ENCODE peak calls at places on chromosomes 12 and 14, in six cellular contexts. J, V, Z, B, W and L are unnamed samples.

GRCh38 chr12:89185181-89185580 is 167.1 kb downstream of the DUSP6 start:
- DNase-seq in J (no peak), V (no peak), Z (no peak), B (no peak), W (no peak), L (no peak)

GRCh38 chr14:93859957-93860356 is 67.2 kb upstream of the FAM181A start:
- DNase-seq in J (no peak), V (no peak), Z (no peak), B (no peak), W (no peak), L (no peak)

GRCh38 chr12:121812921-121813896 is 9.4 kb downstream of the SETD1B start:
- DNase-seq in J (peak; percentile 66), V (no peak), Z (no peak), B (no peak), W (no peak), L (no peak)

GRCh38 chr14:91299483-91300115 is 55.1 kb upstream of the GPR68 start:
- DNase-seq in J (no peak), V (no peak), Z (no peak), B (no peak), W (no peak), L (no peak)

GRCh38 chr14:103198429-103199140 is 75.3 kb downstream of the TNFAIP2 start:
- DNase-seq in J (peak; percentile 62), V (no peak), Z (no peak), B (no peak), W (peak; percentile 27), L (no peak)

GRCh38 chr12:98423963-98424362 is 91.4 kb upstream of the TMPO start:
- DNase-seq in J (no peak), V (no peak), Z (no peak), B (no peak), W (no peak), L (no peak)

GRCh38 chr14:31487891-31488290 is at the start of gene GPR33:
- DNase-seq in J (no peak), V (no peak), Z (no peak), B (no peak), W (no peak), L (no peak)

GRCh38 chr12:102342281-102343006 is 137.9 kb downstream of the IGF1 start:
- DNase-seq in J (no peak), V (no peak), Z (no peak), B (no peak), W (no peak), L (no peak)

GRCh38 chr12:92717202-92717601 is 14.4 kb downstream of the PLEKHG7 start:
- DNase-seq in J (no peak), V (no peak), Z (no peak), B (peak; percentile 74), W (no peak), L (no peak)

GRCh38 chr14:100392266-100392850 is 69.2 kb downstream of the SLC25A47 start:
- DNase-seq in J (no peak), V (no peak), Z (no peak), B (no peak), W (no peak), L (no peak)

GRCh38 chr12:53255993-53256392 is 12.1 kb upstream of the ESPL1 start:
- DNase-seq in J (no peak), V (no peak), Z (no peak), B (no peak), W (no peak), L (no peak)

GRCh38 chr12:131390408-131391100 is 320.3 kb upstream of the SFSWAP start:
- DNase-seq in J (no peak), V (no peak), Z (no peak), B (peak; percentile 75), W (no peak), L (no peak)